ENCODE peak calls at places on chromosomes 3 and 15, in ten cellular contexts. K, J, P, R, O, X, S, V, F and C are unnamed samples. For H3K4me1, the result is how much of the 10 kb centered on the place peaks cover.

GRCh38 chr15:95169701-95170459 is 938.5 kb downstream of the MCTP2 start:
- DNase-seq in X (no peak), J (no peak), K (no peak), S (no peak), P (no peak), F (peak), R (no peak), O (no peak), V (peak), C (no peak)

GRCh38 chr15:82539690-82540054 is 585 bp downstream of the RPS17 start:
- DNase-seq in P (peak), R (no peak), V (no peak), K (no peak), J (no peak), O (no peak), F (peak), S (peak), X (no peak), C (no peak)

GRCh38 chr15:68620721-68621528 is 42.1 kb downstream of the CORO2B start:
- DNase-seq in F (peak), K (peak), O (no peak), V (peak), X (peak), P (no peak), S (peak), R (peak), J (no peak), C (no peak)

GRCh38 chr15:76903251-76903681 is 1.9 kb downstream of the SCAPER start:
- DNase-seq in P (peak), F (no peak), K (peak), O (peak), S (peak), V (peak), R (peak), J (peak), X (no peak), C (peak)

GRCh38 chr3:150635076-150635475 is 32.0 kb downstream of the SELENOT start:
- DNase-seq in F (no peak), X (no peak), O (no peak), J (no peak), P (no peak), V (no peak), S (peak), K (no peak), R (no peak), C (no peak)

GRCh38 chr3:135927170-135927569 is 38.4 kb upstream of the PPP2R3A start:
- DNase-seq in X (no peak), O (peak), J (no peak), S (no peak), F (no peak), P (no peak), V (no peak), R (no peak), K (no peak), C (peak)

GRCh38 chr15:67915374-67916050 is 75.7 kb upstream of the RNU6-1 start:
- DNase-seq in R (no peak), K (no peak), J (no peak), S (peak), V (peak), X (peak), O (no peak), F (peak), P (no peak), C (no peak)

GRCh38 chr3:164406281-164406680 is 672.0 kb downstream of the SI start:
- DNase-seq in F (no peak), S (no peak), O (no peak), R (no peak), X (no peak), J (no peak), K (no peak), V (no peak), P (no peak), C (no peak)

GRCh38 chr3:161890147-161890625 is 393.6 kb downstream of the OTOL1 start:
- DNase-seq in R (peak), K (peak), O (peak), X (no peak), F (peak), S (no peak), P (no peak), V (no peak), J (peak), C (peak)

GRCh38 chr15:59352189-59352588 is 20.5 kb downstream of the MYO1E start:
- DNase-seq in S (no peak), R (no peak), J (no peak), O (no peak), V (no peak), F (no peak), X (no peak), P (no peak), K (no peak), C (no peak)

GRCh38 chr3:156812521-156813335 is 13.4 kb upstream of the LEKR1 start:
- DNase-seq in F (no peak), O (peak), V (no peak), X (no peak), S (no peak), J (no peak), K (peak), P (no peak), R (peak), C (peak)

GRCh38 chr15:54594115-54594514 is 602.6 kb downstream of the RSL24D1 start:
- DNase-seq in O (no peak), K (no peak), P (no peak), V (no peak), X (no peak), S (no peak), J (no peak), R (no peak), F (no peak), C (no peak)

GRCh38 chr3:123586131-123586530 is 1.3 kb upstream of the HACD2 start:
- DNase-seq in P (peak), O (peak), R (peak), K (peak), V (peak), J (peak), F (peak), X (peak), S (peak), C (peak)

GRCh38 chr3:119809249-119810017 is 27.5 kb downstream of the NR1I2 start:
- DNase-seq in F (no peak), P (no peak), X (no peak), O (no peak), V (no peak), S (no peak), K (no peak), R (no peak), J (no peak), C (no peak)

GRCh38 chr3:30285188-30286006 is 321.0 kb upstream of the TGFBR2 start:
- DNase-seq in S (no peak), K (no peak), J (no peak), R (no peak), F (no peak), P (no peak), V (no peak), X (no peak), O (no peak), C (no peak)

GRCh38 chr3:128624526-128625138 is 26.0 kb downstream of the RPN1 start:
- DNase-seq in K (no peak), P (no peak), J (no peak), F (no peak), V (no peak), S (no peak), R (no peak), X (no peak), O (no peak), C (no peak)

GRCh38 chr15:62895139-62895866 is 147.2 kb upstream of the TPM1 start:
- DNase-seq in X (no peak), R (peak), S (no peak), F (no peak), K (peak), O (peak), P (no peak), V (no peak), J (no peak), C (peak)

GRCh38 chr3:188119846-188120245 is 34.1 kb upstream of the LPP start:
- DNase-seq in F (no peak), K (no peak), X (no peak), R (no peak), O (no peak), P (no peak), S (no peak), V (no peak), J (no peak), C (no peak)

GRCh38 chr3:140588558-140588957 is 89.3 kb upstream of the TRIM42 start:
- DNase-seq in R (peak), K (peak), S (peak), O (no peak), J (no peak), X (no peak), V (no peak), F (no peak), P (no peak), C (no peak)

GRCh38 chr3:37580237-37580636 is 281.4 kb upstream of the CTDSPL start:
- DNase-seq in V (no peak), R (no peak), P (no peak), S (no peak), J (no peak), K (no peak), O (no peak), X (no peak), F (peak), C (no peak)

DNA sequence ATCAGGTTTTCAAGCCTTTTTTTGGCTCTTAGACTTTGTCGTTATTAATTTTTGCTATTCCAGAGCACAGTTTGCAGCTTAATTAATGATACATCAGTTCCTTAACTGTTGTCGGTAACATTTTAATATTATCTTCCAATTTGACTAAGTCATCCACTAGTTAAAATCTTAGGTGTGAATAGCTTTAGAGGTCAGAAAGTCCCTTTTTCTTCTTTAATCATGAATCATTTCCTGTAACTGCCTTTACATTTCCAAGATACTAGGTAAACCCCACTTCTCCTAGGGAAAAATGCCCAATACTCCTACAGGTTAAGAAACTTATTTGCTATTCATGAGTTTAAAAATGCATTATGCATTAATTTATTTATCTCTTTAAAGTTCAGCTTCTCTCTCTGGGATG is 260.9 kb upstream of the CFAP20DC start:
- DNase-seq in P (no peak), V (no peak), F (no peak), K (no peak), R (no peak), S (no peak), X (no peak), O (peak), J (no peak), C (no peak)
- H3K27ac ChIP-seq in P (no peak), V (no peak), F (no peak), K (no peak), R (no peak), S (no peak), X (no peak), O (no peak), J (no peak), C (no peak)

GRCh38 chr3:185977679-185978040 is 39.8 kb upstream of the TRA2B start:
- DNase-seq in J (no peak), K (no peak), O (no peak), X (no peak), P (no peak), F (no peak), R (no peak), V (no peak), S (no peak), C (no peak)
- TF ChIP-seq CTCF in J (no peak), K (no peak), O (no peak), X (no peak), P (no peak), F (no peak), R (no peak), V (no peak), S (no peak), C (no peak)

GRCh38 chr3:99670556-99670950 is 32.2 kb downstream of the COL8A1 start:
- DNase-seq in S (no peak), R (no peak), P (no peak), V (no peak), F (no peak), O (no peak), X (no peak), J (no peak), K (no peak), C (no peak)

GRCh38 chr3:99678926-99679325 is 40.5 kb downstream of the COL8A1 start:
- DNase-seq in J (no peak), F (no peak), X (no peak), O (no peak), S (no peak), V (no peak), K (no peak), R (no peak), P (no peak), C (no peak)

GRCh38 chr3:99678023-99678422 is 39.6 kb downstream of the COL8A1 start:
- DNase-seq in P (no peak), O (peak), S (no peak), F (no peak), J (no peak), X (no peak), K (peak), V (no peak), R (peak), C (peak)

GRCh38 chr3:99669879-99670555 is 31.6 kb downstream of the COL8A1 start:
- DNase-seq in F (no peak), V (no peak), R (peak), S (no peak), P (no peak), O (peak), X (no peak), J (no peak), K (peak), C (no peak)

DNA sequence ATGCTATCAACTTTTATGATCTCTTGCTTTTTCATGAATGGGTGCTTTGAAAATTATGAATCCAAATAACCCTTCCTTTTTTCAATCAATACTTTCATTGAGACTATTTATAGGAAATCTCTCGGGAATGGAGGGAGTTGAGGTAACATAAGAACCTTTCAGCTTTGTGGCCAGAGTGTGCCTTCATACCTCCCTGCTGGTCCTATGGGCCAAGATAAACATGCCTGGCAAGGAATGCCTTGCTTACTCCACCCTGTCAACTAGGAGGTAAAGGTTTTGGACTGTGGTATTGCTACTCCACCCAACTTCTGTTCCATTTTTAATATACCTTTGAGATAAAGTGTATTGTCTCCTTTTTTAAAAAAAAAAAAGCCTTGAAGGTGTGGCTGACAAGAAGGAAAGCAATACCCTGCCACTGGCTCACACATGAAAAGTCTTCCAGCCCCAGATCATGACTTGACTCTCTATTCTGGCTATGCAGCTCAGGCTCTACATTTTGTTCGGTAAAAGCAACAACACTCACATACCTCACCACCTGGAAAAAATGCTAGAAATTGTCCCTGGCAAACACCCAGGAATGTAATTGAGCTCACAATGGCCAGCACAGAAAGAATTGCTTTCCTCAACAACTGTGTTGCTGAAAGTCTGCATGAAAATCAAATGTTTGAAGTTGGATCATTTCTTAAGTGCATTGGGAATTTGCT is 35.8 kb downstream of the COL8A1 start:
- DNase-seq in F (no peak), J (no peak), S (no peak), X (no peak), R (peak), K (peak), P (no peak), O (peak), V (no peak), C (no peak)
- H3K4me1 ChIP-seq in F (under half), J (under half), S (under half), X (under half), R (under half), K (under half), P (under half), O (under half), V (under half), C (under half)

GRCh38 chr15:98651581-98652220 is 3.4 kb downstream of the IGF1R start:
- DNase-seq in K (peak), J (no peak), V (peak), O (peak), R (peak), P (no peak), S (peak), F (no peak), X (no peak), C (no peak)
- H3K27ac ChIP-seq in K (peak), J (no peak), V (no peak), O (peak), R (peak), P (no peak), S (no peak), F (peak), X (peak), C (peak)

DNA sequence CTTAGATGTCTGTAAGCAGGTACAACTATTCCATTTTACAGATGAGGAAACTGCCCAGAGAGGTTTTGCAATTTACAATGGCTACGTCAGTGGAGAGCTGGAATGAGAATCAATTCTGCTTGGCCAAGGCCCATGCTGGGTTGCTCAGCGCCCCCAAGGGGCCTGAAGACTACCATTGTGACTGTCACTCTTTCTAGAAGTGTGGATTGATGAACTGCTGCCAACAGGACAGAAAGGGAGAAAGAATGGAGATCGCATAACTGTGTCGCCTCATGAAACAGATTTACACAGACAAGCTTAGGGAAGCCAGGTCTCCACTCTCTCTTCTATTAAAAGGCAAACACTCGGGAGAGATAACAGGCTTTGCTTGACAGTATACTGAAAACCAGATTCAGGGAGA is 160.0 kb downstream of the STT3B start:
- DNase-seq in V (no peak), P (no peak), J (no peak), S (peak), K (no peak), O (no peak), X (no peak), F (no peak), R (no peak), C (no peak)
- TF ChIP-seq CTCF in V (no peak), P (peak), J (peak), S (peak), K (no peak), O (no peak), X (no peak), F (no peak), R (no peak), C (peak)

GRCh38 chr15:71760852-71761251 is 49.5 kb upstream of the NR2E3 start:
- DNase-seq in P (no peak), X (no peak), J (no peak), F (no peak), S (no peak), K (no peak), R (no peak), O (no peak), V (no peak), C (no peak)
- H3K4me1 ChIP-seq in P (under half), X (under half), J (under half), F (under half), S (under half), K (under half), R (under half), O (under half), V (under half), C (under half)

GRCh38 chr3:58352624-58353023 is 19.9 kb downstream of the PXK start:
- DNase-seq in X (no peak), K (no peak), V (no peak), R (no peak), F (no peak), P (no peak), S (no peak), O (no peak), J (no peak), C (no peak)
- H3K27ac ChIP-seq in X (no peak), K (no peak), V (no peak), R (no peak), F (no peak), P (peak), S (no peak), O (no peak), J (no peak), C (no peak)

GRCh38 chr3:54999801-55000200 is 71.9 kb upstream of the LRTM1 start:
- DNase-seq in F (no peak), S (no peak), R (peak), O (no peak), P (no peak), J (no peak), X (no peak), V (peak), K (peak), C (no peak)

GRCh38 chr3:55000946-55001345 is 73.1 kb upstream of the LRTM1 start:
- DNase-seq in X (no peak), P (no peak), F (no peak), J (no peak), R (no peak), O (no peak), S (no peak), K (peak), V (no peak), C (no peak)

GRCh38 chr3:55002416-55002930 is 74.6 kb upstream of the LRTM1 start:
- DNase-seq in P (no peak), V (no peak), J (no peak), R (no peak), O (no peak), K (no peak), F (no peak), X (no peak), S (no peak), C (no peak)

GRCh38 chr3:55000546-55000945 is 72.7 kb upstream of the LRTM1 start:
- DNase-seq in J (no peak), O (peak), P (no peak), V (peak), F (no peak), R (peak), S (no peak), X (no peak), K (peak), C (peak)

DNA sequence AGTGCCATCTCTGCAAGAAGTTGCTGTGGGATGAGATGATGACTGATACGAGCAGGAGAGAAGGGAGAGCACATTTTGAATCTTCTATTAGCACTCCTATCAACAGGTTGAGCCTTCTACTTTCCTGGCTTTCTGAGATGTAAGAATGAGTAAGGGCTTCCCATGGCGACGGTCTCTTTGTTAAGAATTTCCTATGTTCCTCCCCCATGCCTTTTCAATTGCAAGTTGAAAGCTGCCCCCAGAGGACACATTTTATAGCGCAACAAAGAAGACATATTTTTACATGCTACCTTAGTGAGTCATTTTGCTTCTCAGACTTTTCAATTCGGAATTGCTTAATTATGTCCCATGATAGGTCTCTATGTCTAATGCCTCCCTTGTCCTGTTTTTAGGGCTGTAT is 71.3 kb upstream of the LRTM1 start:
- DNase-seq in O (peak), R (peak), V (peak), K (peak), S (peak), X (no peak), P (peak), F (no peak), J (no peak), C (peak)
- TF ChIP-seq CTCF in O (peak), R (peak), V (peak), K (no peak), S (peak), X (no peak), P (peak), F (no peak), J (no peak), C (peak)

DNA sequence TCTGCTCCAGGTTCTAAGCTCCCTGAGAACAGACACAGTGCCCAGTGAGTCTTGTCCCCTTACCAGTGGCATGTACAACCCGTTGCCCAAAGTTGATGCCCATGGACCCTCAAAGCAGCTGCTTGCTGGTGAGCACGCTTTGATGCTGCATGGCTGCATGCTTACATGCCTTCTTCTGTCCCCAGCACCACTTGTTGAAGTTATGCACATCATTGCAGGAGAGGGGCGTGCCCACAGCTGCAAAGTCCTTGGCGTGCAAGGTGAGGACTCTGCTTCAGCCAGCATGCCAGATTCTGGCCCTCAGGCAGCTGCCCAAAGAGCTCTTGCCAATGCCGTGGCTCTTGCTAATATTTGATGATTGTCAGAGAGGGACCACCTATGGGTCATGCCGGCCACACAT is 128.3 kb downstream of the SLCO3A1 start:
- DNase-seq in V (no peak), J (no peak), S (no peak), F (no peak), K (no peak), O (no peak), P (no peak), X (no peak), R (no peak), C (no peak)
- H3K4me1 ChIP-seq in V (under half), J (under half), S (under half), F (under half), K (under half), O (under half), P (under half), X (under half), R (under half), C (under half)